ENCODE peak calls at places on chromosomes 12 and 14, in four cellular contexts. One of them, this sample, is unnamed.

GRCh38 chr12:109735825-109736551 is 22.4 kb downstream of the FAM222A start:
- DNase-seq in mesenchymal stem cell: no peak
- DNase-seq in neuronal stem cell: no peak
- DNase-seq in H1: no peak
- DNase-seq in this sample: no peak

GRCh38 chr14:103136388-103137271 is 13.4 kb downstream of the TNFAIP2 start:
- DNase-seq in mesenchymal stem cell: peak
- DNase-seq in neuronal stem cell: no peak
- DNase-seq in H1: no peak
- DNase-seq in this sample: peak

GRCh38 chr14:50736932-50737419 is 68.9 kb upstream of the SAV1 start:
- DNase-seq in mesenchymal stem cell: no peak
- DNase-seq in H1: no peak
- DNase-seq in neuronal stem cell: no peak
- DNase-seq in this sample: no peak

GRCh38 chr14:102902523-102903247 is 19.8 kb upstream of the AMN start:
- DNase-seq in mesenchymal stem cell: no peak
- DNase-seq in neuronal stem cell: no peak
- DNase-seq in H1: no peak
- DNase-seq in this sample: no peak

GRCh38 chr12:105109465-105110212 is 2.1 kb downstream of the WASHC4 start:
- DNase-seq in H1: no peak
- DNase-seq in neuronal stem cell: no peak
- DNase-seq in mesenchymal stem cell: peak
- DNase-seq in this sample: no peak

GRCh38 chr12:6852651-6853354 is 853 bp downstream of the USP5 start:
- DNase-seq in neuronal stem cell: no peak
- DNase-seq in H1: no peak
- DNase-seq in mesenchymal stem cell: peak
- DNase-seq in this sample: no peak

GRCh38 chr12:113086249-113087164 is 30.0 kb downstream of the DTX1 start:
- DNase-seq in neuronal stem cell: no peak
- DNase-seq in H1: no peak
- DNase-seq in mesenchymal stem cell: no peak
- DNase-seq in this sample: no peak

GRCh38 chr12:112686373-112686772 is 105.2 kb upstream of the RPH3A start:
- DNase-seq in H1: no peak
- DNase-seq in mesenchymal stem cell: no peak
- DNase-seq in neuronal stem cell: no peak
- DNase-seq in this sample: no peak

GRCh38 chr14:40842816-40843215 is 763.9 kb upstream of the LRFN5 start:
- DNase-seq in mesenchymal stem cell: no peak
- DNase-seq in H1: no peak
- DNase-seq in neuronal stem cell: no peak
- DNase-seq in this sample: no peak

GRCh38 chr12:10491766-10492165 is 13.9 kb upstream of the EIF2S3B start:
- DNase-seq in mesenchymal stem cell: no peak
- DNase-seq in H1: no peak
- DNase-seq in neuronal stem cell: no peak
- DNase-seq in this sample: no peak

GRCh38 chr12:58557646-58558045 is 362.7 kb downstream of the LRIG3 start:
- DNase-seq in H1: no peak
- DNase-seq in mesenchymal stem cell: no peak
- DNase-seq in neuronal stem cell: no peak
- DNase-seq in this sample: no peak
- H3K14ac ChIP-seq in H1: no peak
- H3K14ac ChIP-seq in mesenchymal stem cell: no peak
- H3K14ac ChIP-seq in neuronal stem cell: no peak
- H3K14ac ChIP-seq in this sample: no peak

DNA sequence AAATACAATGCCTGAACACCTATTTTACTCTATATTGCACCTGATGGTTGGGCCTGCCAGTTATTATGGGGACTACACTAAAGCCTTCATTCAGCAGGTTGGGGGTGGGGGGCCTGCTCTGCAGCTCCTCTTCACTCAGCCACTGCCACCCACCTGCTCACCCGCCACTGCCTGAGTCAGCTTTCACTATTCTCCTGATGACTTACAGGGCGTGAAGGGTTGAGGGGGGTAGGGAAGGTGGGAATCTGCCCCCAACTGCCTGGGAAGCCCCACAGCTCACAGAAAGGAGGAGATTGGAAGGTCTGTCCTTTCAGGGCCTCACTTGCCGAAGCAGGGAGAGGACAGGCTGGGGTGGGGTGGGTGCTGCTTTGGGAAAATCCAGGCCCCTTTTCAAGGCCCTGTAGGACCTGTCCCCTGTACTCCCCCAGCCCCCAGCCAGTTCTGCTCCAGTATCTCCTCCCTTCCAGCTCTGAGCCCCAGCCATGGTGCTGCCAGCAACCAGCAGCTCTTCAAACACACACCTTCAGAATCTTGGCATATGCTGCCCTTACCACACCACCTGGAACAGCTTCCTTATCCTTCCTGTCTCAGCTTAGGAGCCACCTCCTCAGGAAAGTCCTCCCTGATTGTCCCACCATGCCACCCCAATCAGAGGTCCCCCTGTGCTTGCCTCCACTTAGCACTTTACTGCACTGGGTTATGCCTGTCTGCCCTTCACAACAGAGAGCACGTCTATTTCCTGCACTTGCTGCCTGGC is 33.1 kb downstream of the IRF2BPL start:
- DNase-seq in mesenchymal stem cell: no peak
- DNase-seq in neuronal stem cell: no peak
- DNase-seq in H1: no peak
- DNase-seq in this sample: no peak
- H3K14ac ChIP-seq in mesenchymal stem cell: no peak
- H3K14ac ChIP-seq in neuronal stem cell: peak
- H3K14ac ChIP-seq in H1: no peak
- H3K14ac ChIP-seq in this sample: no peak

GRCh38 chr14:59217011-59217410 is 28.5 kb downstream of the DAAM1 start:
- DNase-seq in mesenchymal stem cell: no peak
- DNase-seq in H1: no peak
- DNase-seq in neuronal stem cell: no peak
- DNase-seq in this sample: no peak

GRCh38 chr14:59225281-59225680 is 36.8 kb downstream of the DAAM1 start:
- DNase-seq in neuronal stem cell: no peak
- DNase-seq in H1: no peak
- DNase-seq in mesenchymal stem cell: no peak
- DNase-seq in this sample: no peak

GRCh38 chr14:59215757-59216156 is 27.3 kb downstream of the DAAM1 start:
- DNase-seq in neuronal stem cell: no peak
- DNase-seq in mesenchymal stem cell: no peak
- DNase-seq in H1: no peak
- DNase-seq in this sample: peak

GRCh38 chr14:59224341-59224740 is 35.9 kb downstream of the DAAM1 start:
- DNase-seq in neuronal stem cell: no peak
- DNase-seq in H1: no peak
- DNase-seq in mesenchymal stem cell: no peak
- DNase-seq in this sample: peak

GRCh38 chr14:59221558-59221957 is 33.1 kb downstream of the DAAM1 start:
- DNase-seq in mesenchymal stem cell: peak
- DNase-seq in H1: no peak
- DNase-seq in neuronal stem cell: no peak
- DNase-seq in this sample: no peak
- H3K14ac ChIP-seq in mesenchymal stem cell: no peak
- H3K14ac ChIP-seq in H1: no peak
- H3K14ac ChIP-seq in neuronal stem cell: no peak
- H3K14ac ChIP-seq in this sample: no peak

GRCh38 chr12:47556631-47557030 is 149.2 kb downstream of the RPAP3 start:
- DNase-seq in H1: no peak
- DNase-seq in mesenchymal stem cell: no peak
- DNase-seq in neuronal stem cell: no peak
- DNase-seq in this sample: no peak
- H3K14ac ChIP-seq in H1: no peak
- H3K14ac ChIP-seq in mesenchymal stem cell: no peak
- H3K14ac ChIP-seq in neuronal stem cell: no peak
- H3K14ac ChIP-seq in this sample: no peak

GRCh38 chr12:69550951-69551350 is 34.3 kb upstream of the CCT2 start:
- DNase-seq in neuronal stem cell: no peak
- DNase-seq in mesenchymal stem cell: no peak
- DNase-seq in H1: no peak
- DNase-seq in this sample: peak

GRCh38 chr12:69544087-69544486 is 41.2 kb upstream of the CCT2 start:
- DNase-seq in H1: no peak
- DNase-seq in mesenchymal stem cell: no peak
- DNase-seq in neuronal stem cell: no peak
- DNase-seq in this sample: peak

GRCh38 chr12:69546693-69547438 is 38.4 kb upstream of the CCT2 start:
- DNase-seq in neuronal stem cell: no peak
- DNase-seq in H1: no peak
- DNase-seq in mesenchymal stem cell: no peak
- DNase-seq in this sample: no peak

GRCh38 chr12:69545081-69545480 is 40.2 kb upstream of the CCT2 start:
- DNase-seq in mesenchymal stem cell: no peak
- DNase-seq in neuronal stem cell: no peak
- DNase-seq in H1: no peak
- DNase-seq in this sample: no peak

DNA sequence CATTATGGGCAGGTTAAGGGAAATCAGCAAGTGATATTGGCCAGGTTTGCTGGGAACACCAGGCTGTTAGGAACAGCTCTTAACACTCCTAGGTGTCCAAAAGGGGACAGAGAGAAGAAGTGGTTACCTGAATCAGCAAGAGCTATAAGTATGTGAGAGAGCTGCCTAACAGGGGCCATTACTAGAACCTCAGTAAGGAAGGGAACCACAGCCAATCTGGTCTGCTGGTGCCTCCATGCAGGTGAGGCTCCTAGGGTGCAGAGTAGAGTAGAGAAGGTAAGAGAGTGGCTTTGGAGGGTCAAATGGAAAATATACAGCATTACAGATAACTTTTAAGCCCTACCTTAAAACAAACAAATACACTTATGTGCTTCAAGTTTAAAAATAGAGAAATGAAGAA is 36.6 kb upstream of the CCT2 start:
- DNase-seq in neuronal stem cell: no peak
- DNase-seq in mesenchymal stem cell: no peak
- DNase-seq in H1: no peak
- DNase-seq in this sample: no peak
- H3K14ac ChIP-seq in neuronal stem cell: no peak
- H3K14ac ChIP-seq in mesenchymal stem cell: no peak
- H3K14ac ChIP-seq in H1: no peak
- H3K14ac ChIP-seq in this sample: no peak

GRCh38 chr12:89161553-89161952 is 190.7 kb downstream of the DUSP6 start:
- DNase-seq in mesenchymal stem cell: no peak
- DNase-seq in H1: no peak
- DNase-seq in neuronal stem cell: no peak
- DNase-seq in this sample: peak
- H3K14ac ChIP-seq in mesenchymal stem cell: no peak
- H3K14ac ChIP-seq in H1: no peak
- H3K14ac ChIP-seq in neuronal stem cell: no peak
- H3K14ac ChIP-seq in this sample: no peak

GRCh38 chr14:94217116-94217515 is 43.0 kb downstream of the PPP4R4 start:
- DNase-seq in H1: no peak
- DNase-seq in mesenchymal stem cell: no peak
- DNase-seq in neuronal stem cell: peak
- DNase-seq in this sample: peak
- H3K14ac ChIP-seq in H1: no peak
- H3K14ac ChIP-seq in mesenchymal stem cell: no peak
- H3K14ac ChIP-seq in neuronal stem cell: no peak
- H3K14ac ChIP-seq in this sample: no peak

GRCh38 chr14:30252800-30253425 is 306.0 kb upstream of the G2E3 start:
- DNase-seq in H1: no peak
- DNase-seq in mesenchymal stem cell: peak
- DNase-seq in neuronal stem cell: no peak
- DNase-seq in this sample: no peak
- H3K14ac ChIP-seq in H1: no peak
- H3K14ac ChIP-seq in mesenchymal stem cell: no peak
- H3K14ac ChIP-seq in neuronal stem cell: no peak
- H3K14ac ChIP-seq in this sample: no peak

GRCh38 chr14:68548194-68549056 is 244.4 kb downstream of the ZFP36L1 start:
- DNase-seq in mesenchymal stem cell: peak
- DNase-seq in neuronal stem cell: peak
- DNase-seq in H1: no peak
- DNase-seq in this sample: peak
- H3K14ac ChIP-seq in mesenchymal stem cell: no peak
- H3K14ac ChIP-seq in neuronal stem cell: no peak
- H3K14ac ChIP-seq in H1: no peak
- H3K14ac ChIP-seq in this sample: peak

DNA sequence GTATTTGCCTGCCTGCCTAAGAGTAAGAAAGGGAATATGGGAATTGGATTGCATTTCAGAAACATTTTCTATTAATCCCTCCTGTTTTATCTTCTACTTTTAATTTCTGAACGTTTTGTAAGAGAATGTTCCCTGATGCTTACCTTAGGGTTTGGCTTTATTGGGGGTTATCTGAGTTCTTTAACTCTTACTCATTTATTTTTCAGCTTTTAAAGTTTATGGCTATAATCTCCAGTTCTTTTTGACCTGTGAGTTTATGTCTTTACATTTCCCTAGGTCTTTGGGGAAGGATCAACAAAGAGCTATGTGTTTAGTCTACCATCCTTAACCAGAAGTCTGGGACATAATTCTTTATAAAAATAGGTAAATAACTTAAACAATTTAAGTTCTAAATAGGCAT is 46.7 kb downstream of the FBXO34 start:
- DNase-seq in H1: no peak
- DNase-seq in mesenchymal stem cell: no peak
- DNase-seq in neuronal stem cell: no peak
- DNase-seq in this sample: no peak
- H3K14ac ChIP-seq in H1: no peak
- H3K14ac ChIP-seq in mesenchymal stem cell: no peak
- H3K14ac ChIP-seq in neuronal stem cell: no peak
- H3K14ac ChIP-seq in this sample: no peak